ENCODE peak calls at places on chromosomes 5 and 9, in five cellular contexts. K is GM12878, O is K562, I is HepG2, Q is SK-N-SH. P is an unnamed sample.
A peak's percentile ranks its signal among the peaks of the same experiment; 100 is the strongest.

GRCh38 chr5:112511920-112512319 is 92.8 kb upstream of the EPB41L4A start:
- DNase-seq in K (no peak), O (no peak), I (no peak), Q (no peak), P (no peak)

GRCh38 chr5:14025566-14026276 is 81.2 kb upstream of the DNAH5 start:
- DNase-seq in K (no peak), O (no peak), I (no peak), Q (no peak), P (no peak)

GRCh38 chr5:94945656-94946055 is 327.2 kb downstream of the SLF1 start:
- DNase-seq in K (no peak), O (no peak), I (no peak), Q (no peak), P (no peak)

GRCh38 chr5:100574716-100575115 is 39.5 kb downstream of the FAM174A start:
- DNase-seq in K (no peak), O (no peak), I (no peak), Q (no peak), P (no peak)

GRCh38 chr9:136121801-136122200 is 3.1 kb upstream of the TMEM250 start:
- DNase-seq in K (no peak), O (no peak), I (no peak), Q (no peak), P (no peak)

GRCh38 chr9:73810585-73811215 is 659.0 kb downstream of the ANXA1 start:
- DNase-seq in K (no peak), O (no peak), I (no peak), Q (no peak), P (no peak)

GRCh38 chr5:154829589-154830218 is 20.7 kb downstream of the FAXDC2 start:
- DNase-seq in K (no peak), O (no peak), I (no peak), Q (no peak), P (no peak)

GRCh38 chr9:94693485-94694191 is 32.9 kb upstream of the AOPEP start:
- DNase-seq in K (no peak), O (no peak), I (no peak), Q (peak; percentile 45), P (no peak)

GRCh38 chr9:91408475-91408874 is 15.2 kb downstream of the NFIL3 start:
- DNase-seq in K (no peak), O (no peak), I (no peak), Q (no peak), P (no peak)

GRCh38 chr9:25716220-25716872 is 38.1 kb upstream of the TUSC1 start:
- DNase-seq in K (no peak), O (no peak), I (peak; percentile 6), Q (peak; percentile 62), P (peak; percentile 60)

GRCh38 chr5:129963359-129963758 is 59.1 kb downstream of the CHSY3 start:
- DNase-seq in K (no peak), O (no peak), I (no peak), Q (no peak), P (no peak)
- TF ChIP-seq FOXM1 in K (no peak), O (no peak), I (no peak), Q (no peak), P (no peak)

GRCh38 chr5:146793709-146794108 is 84.8 kb downstream of the PPP2R2B start:
- DNase-seq in K (no peak), O (no peak), I (no peak), Q (no peak), P (no peak)

GRCh38 chr5:146794326-146795029 is 84.1 kb downstream of the PPP2R2B start:
- DNase-seq in K (no peak), O (no peak), I (no peak), Q (no peak), P (no peak)

GRCh38 chr5:146796911-146797310 is 81.6 kb downstream of the PPP2R2B start:
- DNase-seq in K (no peak), O (no peak), I (no peak), Q (no peak), P (no peak)

GRCh38 chr5:146797683-146798082 is 80.9 kb downstream of the PPP2R2B start:
- DNase-seq in K (no peak), O (no peak), I (no peak), Q (no peak), P (no peak)

DNA sequence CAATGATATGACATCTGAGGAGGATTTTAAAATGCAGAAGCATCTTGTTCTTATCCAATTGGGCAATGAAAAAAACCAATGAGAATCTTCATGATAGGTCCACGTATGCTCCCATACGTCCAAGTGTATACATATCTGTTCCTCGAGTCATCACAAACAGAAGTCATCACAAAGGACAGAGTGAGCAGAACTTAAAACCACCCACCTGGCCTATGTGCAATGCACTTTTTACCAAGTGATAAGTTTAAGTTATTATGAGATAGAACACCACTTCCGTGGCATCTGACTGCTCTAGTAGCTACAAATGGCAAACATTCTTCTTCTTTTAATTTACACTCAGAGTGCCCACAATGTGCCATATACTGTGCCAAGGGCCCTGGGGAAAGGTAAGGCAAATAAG is 82.4 kb downstream of the PPP2R2B start:
- DNase-seq in K (no peak), O (no peak), I (no peak), Q (no peak), P (no peak)
- TF ChIP-seq FOXM1 in K (no peak), O (no peak), I (no peak), Q (no peak), P (no peak)

DNA sequence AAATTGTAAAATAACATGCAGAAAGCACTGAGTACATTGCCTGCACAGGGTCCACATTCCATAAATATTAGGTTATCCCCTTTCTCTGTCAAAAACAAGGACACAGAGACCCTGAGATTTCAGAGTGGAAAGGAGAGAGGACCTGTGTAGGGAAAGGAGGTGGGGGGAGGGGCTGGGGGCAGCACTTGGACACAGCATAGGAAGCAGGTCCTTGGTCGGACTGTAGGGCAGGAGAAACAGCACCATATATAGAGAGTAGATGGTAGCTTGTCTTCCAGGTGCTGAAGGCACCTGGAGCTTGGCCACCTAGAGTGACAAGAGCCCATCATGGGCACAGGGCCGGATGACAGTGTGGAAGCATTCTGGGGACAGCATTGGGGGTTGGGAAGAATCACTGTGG is 2.4 kb downstream of the TPM2 start:
- DNase-seq in K (no peak), O (no peak), I (peak; percentile 27), Q (no peak), P (no peak)
- TF ChIP-seq FOXM1 in K (no peak), O (no peak), I (no peak), Q (no peak), P (no peak)

DNA sequence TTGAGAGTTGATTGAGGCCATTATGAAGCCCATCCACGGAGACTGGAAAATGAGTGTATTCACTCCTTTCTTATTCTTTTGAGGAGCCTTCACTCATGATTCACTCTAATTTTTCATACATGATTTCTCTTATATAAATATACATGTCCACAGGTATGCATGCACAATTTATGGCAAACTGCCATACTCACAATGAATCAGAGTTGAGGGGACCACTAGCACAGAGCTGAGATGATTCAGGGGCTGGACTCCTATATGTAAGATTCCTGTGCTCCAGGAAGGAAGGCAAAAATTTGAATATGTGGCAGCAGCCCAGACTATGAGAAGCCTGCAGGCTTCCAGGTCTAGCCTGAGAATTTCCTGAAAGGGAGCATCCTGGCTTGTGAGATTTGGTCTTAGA is 484.6 kb downstream of the PRELID2 start:
- DNase-seq in K (no peak), O (no peak), I (no peak), Q (no peak), P (no peak)
- TF ChIP-seq FOXM1 in K (no peak), O (no peak), I (no peak), Q (no peak), P (no peak)

GRCh38 chr5:56612353-56612752 is 203.0 kb upstream of the MAP3K1 start:
- DNase-seq in K (no peak), O (no peak), I (no peak), Q (no peak), P (no peak)

GRCh38 chr5:56612759-56613158 is 202.6 kb upstream of the MAP3K1 start:
- DNase-seq in K (no peak), O (no peak), I (no peak), Q (no peak), P (no peak)

GRCh38 chr5:56615750-56616149 is 199.6 kb upstream of the MAP3K1 start:
- DNase-seq in K (no peak), O (no peak), I (no peak), Q (no peak), P (no peak)

GRCh38 chr5:56617998-56618397 is 197.4 kb upstream of the MAP3K1 start:
- DNase-seq in K (no peak), O (no peak), I (no peak), Q (no peak), P (no peak)

GRCh38 chr5:56616454-56617160 is 198.7 kb upstream of the MAP3K1 start:
- DNase-seq in K (no peak), O (no peak), I (no peak), Q (no peak), P (no peak)
- TF ChIP-seq FOXM1 in K (no peak), O (no peak), I (no peak), Q (no peak), P (no peak)

GRCh38 chr5:172086312-172086975 is 80.0 kb upstream of the FBXW11 start:
- DNase-seq in K (no peak), O (no peak), I (no peak), Q (no peak), P (no peak)
- TF ChIP-seq FOXM1 in K (no peak), O (no peak), I (no peak), Q (no peak), P (no peak)

DNA sequence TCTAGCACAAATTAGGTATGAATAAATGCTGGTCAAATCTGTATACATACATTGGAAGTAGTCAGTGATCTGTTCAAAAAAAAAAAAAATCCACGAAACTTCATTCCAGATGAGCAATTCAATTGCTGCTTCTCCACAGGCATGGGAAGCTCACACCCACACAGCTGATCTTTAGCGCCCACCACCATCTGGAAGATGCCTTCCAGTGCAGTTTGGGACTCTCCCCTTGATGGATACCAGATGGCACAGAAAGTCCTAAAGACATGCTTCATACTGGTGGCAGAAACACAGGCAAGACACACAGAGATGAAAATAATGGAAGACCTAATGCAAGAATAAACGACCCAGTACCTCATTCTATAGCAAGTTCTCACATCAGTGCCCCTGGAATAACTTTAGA is 135.3 kb upstream of the TAS2R1 start:
- DNase-seq in K (no peak), O (no peak), I (no peak), Q (peak; percentile 63), P (no peak)
- TF ChIP-seq FOXM1 in K (no peak), O (no peak), I (no peak), Q (no peak), P (no peak)

DNA sequence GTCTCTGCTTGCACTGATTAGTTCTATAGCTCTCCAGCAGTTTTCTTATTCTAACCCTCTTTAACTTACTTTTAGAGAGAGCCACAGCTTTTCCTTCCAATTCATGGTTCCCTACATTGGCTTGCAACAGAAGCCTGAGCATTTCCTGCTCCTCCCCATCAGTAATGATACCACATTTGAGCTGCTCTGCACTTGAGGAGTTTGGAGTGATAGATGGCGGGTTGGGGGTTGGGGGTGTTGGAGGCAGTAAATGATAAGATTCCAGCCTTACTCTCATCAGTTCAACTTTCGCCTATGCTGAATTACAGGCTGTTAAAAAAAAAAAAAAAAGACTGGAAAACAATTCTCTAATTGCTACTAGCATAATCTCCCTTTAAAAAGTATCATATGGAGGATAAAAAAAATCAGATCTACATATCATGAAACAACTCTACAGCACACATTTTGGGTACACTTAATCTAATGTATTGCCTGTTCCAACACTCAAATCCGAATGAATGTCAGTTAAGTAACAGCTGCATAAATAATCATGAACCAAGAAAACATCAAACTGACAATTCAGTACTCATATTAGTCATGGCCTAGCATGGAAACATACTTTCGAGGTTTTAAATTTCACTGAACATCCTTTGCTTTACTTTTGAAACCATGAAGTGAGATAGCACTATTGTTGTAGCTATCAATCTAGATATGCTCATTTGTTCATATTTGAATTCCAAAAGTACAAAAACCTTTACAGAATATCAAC is 224.7 kb downstream of the NFIB start:
- DNase-seq in K (no peak), O (no peak), I (no peak), Q (no peak), P (no peak)
- TF ChIP-seq FOXM1 in K (no peak), O (no peak), I (no peak), Q (no peak), P (no peak)